ENCODE peak calls at places on chromosomes 13 and 19, in six cellular contexts. Z is NCI-H774; D is AG08396; H is mucosa of gallbladder; V is heart right ventricle; K is naive thymus-derived CD8-positive, alpha-beta T cell. X is an unnamed sample.

GRCh38 chr13:101487046-101487830 is 34.8 kb downstream of the ITGBL1 start:
- DNase-seq in Z (no peak), D (no peak), H (no peak), V (no peak), K (no peak), X (no peak)

GRCh38 chr13:53249236-53249635 is 220.6 kb downstream of the OLFM4 start:
- DNase-seq in Z (no peak), D (no peak), H (no peak), V (no peak), K (no peak), X (no peak)

GRCh38 chr13:51518847-51519246 is 65.4 kb upstream of the WDFY2 start:
- DNase-seq in Z (no peak), D (no peak), H (no peak), V (no peak), K (no peak), X (no peak)

GRCh38 chr19:43812689-43813088 is 10.4 kb upstream of the LYPD5 start:
- DNase-seq in Z (no peak), D (no peak), H (no peak), V (no peak), K (no peak), X (no peak)

GRCh38 chr19:17762505-17763229 is 11.4 kb downstream of the FCHO1 start:
- DNase-seq in Z (no peak), D (peak), H (no peak), V (no peak), K (no peak), X (no peak)

GRCh38 chr19:46372901-46373572 is 26.1 kb downstream of the PPP5C start:
- DNase-seq in Z (peak), D (no peak), H (no peak), V (no peak), K (no peak), X (peak)

GRCh38 chr13:65892859-65893258 is 1337.3 kb downstream of the PCDH9 start:
- DNase-seq in Z (no peak), D (no peak), H (no peak), V (no peak), K (no peak), X (no peak)

GRCh38 chr19:21092107-21092506 is 10.1 kb downstream of the ZNF714 start:
- DNase-seq in Z (no peak), D (peak), H (no peak), V (no peak), K (no peak), X (no peak)

GRCh38 chr13:87361216-87361615 is 310.0 kb upstream of the SLITRK5 start:
- DNase-seq in Z (no peak), D (no peak), H (no peak), V (no peak), K (no peak), X (no peak)

GRCh38 chr13:71240906-71241305 is 626.1 kb downstream of the DACH1 start:
- DNase-seq in Z (no peak), D (no peak), H (no peak), V (no peak), K (no peak), X (no peak)

GRCh38 chr19:18782559-18783225 is 8.4 kb downstream of the COMP start:
- DNase-seq in Z (no peak), D (no peak), H (no peak), V (no peak), K (no peak), X (no peak)

GRCh38 chr19:45467115-45467455 is 711 bp upstream of the FOSB start:
- DNase-seq in Z (no peak), D (no peak), H (no peak), V (no peak), K (no peak), X (no peak)

GRCh38 chr19:41564515-41565383 is 11.2 kb upstream of the CEACAM21 start:
- DNase-seq in Z (no peak), D (no peak), H (no peak), V (no peak), K (no peak), X (no peak)

GRCh38 chr13:29849731-29850212 is 645 bp downstream of the UBL3 start:
- DNase-seq in Z (no peak), D (peak), H (peak), V (peak), K (peak), X (peak)